ENCODE peak calls at places on chromosome 2, in four cellular contexts. One of them, this sample, is unnamed.

GRCh38 chr2:69483696-69484095 is 46.5 kb upstream of the NFU1 start:
- DNase-seq in substantia nigra: no peak
- DNase-seq in GM23338: no peak
- DNase-seq in small intestine: peak; percentile 71
- DNase-seq in this sample: no peak

GRCh38 chr2:20604401-20604911 is 46.4 kb downstream of the HS1BP3 start:
- DNase-seq in substantia nigra: no peak
- DNase-seq in GM23338: no peak
- DNase-seq in small intestine: no peak
- DNase-seq in this sample: no peak

GRCh38 chr2:188966728-188967127 is 7.4 kb upstream of the COL3A1 start:
- DNase-seq in small intestine: no peak
- DNase-seq in substantia nigra: no peak
- DNase-seq in GM23338: no peak
- DNase-seq in this sample: no peak

GRCh38 chr2:137049518-137049917 is 284.2 kb downstream of the THSD7B start:
- DNase-seq in GM23338: peak; percentile 1
- DNase-seq in small intestine: no peak
- DNase-seq in substantia nigra: no peak
- DNase-seq in this sample: no peak

GRCh38 chr2:86069091-86069685 is 36.5 kb downstream of the POLR1A start:
- DNase-seq in substantia nigra: no peak
- DNase-seq in small intestine: no peak
- DNase-seq in GM23338: no peak
- DNase-seq in this sample: peak; percentile 31

GRCh38 chr2:196513796-196514526 is 125.6 kb upstream of the CCDC150 start:
- DNase-seq in small intestine: no peak
- DNase-seq in GM23338: no peak
- DNase-seq in substantia nigra: no peak
- DNase-seq in this sample: no peak

GRCh38 chr2:131047920-131048560 is 45.2 kb downstream of the FAM168B start:
- DNase-seq in small intestine: no peak
- DNase-seq in substantia nigra: no peak
- DNase-seq in GM23338: no peak
- DNase-seq in this sample: no peak

GRCh38 chr2:26562811-26563645 is 78.1 kb downstream of the CIB4 start:
- DNase-seq in substantia nigra: no peak
- DNase-seq in small intestine: peak; percentile 7
- DNase-seq in GM23338: peak; percentile 44
- DNase-seq in this sample: peak; percentile 18

GRCh38 chr2:19312949-19313348 is 45.5 kb downstream of the OSR1 start:
- DNase-seq in substantia nigra: no peak
- DNase-seq in small intestine: no peak
- DNase-seq in GM23338: peak; percentile 60
- DNase-seq in this sample: no peak

DNA sequence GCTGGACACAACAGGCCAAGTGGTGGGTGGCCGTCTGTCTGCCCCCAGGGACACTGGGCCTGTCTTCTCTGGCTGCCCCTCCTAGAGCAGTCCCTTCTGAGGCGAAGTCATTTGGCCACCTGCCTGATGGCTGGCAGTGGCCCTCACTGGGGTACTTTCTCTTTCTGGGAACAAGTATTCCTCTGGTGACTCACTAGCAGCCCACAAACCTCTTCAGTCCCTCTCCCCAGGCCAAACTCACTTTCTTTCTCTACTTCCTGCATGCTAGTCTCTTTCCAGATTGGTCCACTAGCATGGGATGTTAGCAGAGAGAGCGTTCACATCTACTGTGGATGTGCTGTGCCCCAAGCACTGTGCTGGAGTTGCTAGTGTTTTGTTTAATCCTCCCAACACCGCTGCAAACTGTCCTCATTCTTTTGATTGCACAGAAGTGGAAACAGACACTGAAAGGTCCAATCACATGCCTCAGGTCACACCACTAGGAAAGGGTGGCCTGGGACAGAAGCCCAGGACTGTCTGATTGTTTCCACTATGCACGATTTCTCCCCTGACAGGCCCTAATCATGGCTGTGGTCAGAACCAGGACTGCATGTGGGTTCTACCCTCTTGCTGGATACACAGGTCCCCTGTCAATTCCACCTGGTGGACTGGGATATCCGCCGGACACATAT is 5.2 kb downstream of the DYSF start:
- DNase-seq in small intestine: no peak
- DNase-seq in GM23338: no peak
- DNase-seq in substantia nigra: no peak
- DNase-seq in this sample: no peak
- H3K27ac ChIP-seq in small intestine: no peak overlapping the region
- H3K27ac ChIP-seq in GM23338: no peak overlapping the region
- H3K27ac ChIP-seq in substantia nigra: no peak overlapping the region
- H3K27ac ChIP-seq in this sample: peak overlapping the region; percentile 94

GRCh38 chr2:263022-263738 is 652 bp downstream of the SH3YL1 start:
- DNase-seq in substantia nigra: no peak
- DNase-seq in GM23338: no peak
- DNase-seq in small intestine: peak; percentile 51
- DNase-seq in this sample: no peak
- H3K27ac ChIP-seq in substantia nigra: no peak overlapping the region
- H3K27ac ChIP-seq in GM23338: no peak overlapping the region
- H3K27ac ChIP-seq in small intestine: peak overlapping the region; percentile 93
- H3K27ac ChIP-seq in this sample: no peak overlapping the region

DNA sequence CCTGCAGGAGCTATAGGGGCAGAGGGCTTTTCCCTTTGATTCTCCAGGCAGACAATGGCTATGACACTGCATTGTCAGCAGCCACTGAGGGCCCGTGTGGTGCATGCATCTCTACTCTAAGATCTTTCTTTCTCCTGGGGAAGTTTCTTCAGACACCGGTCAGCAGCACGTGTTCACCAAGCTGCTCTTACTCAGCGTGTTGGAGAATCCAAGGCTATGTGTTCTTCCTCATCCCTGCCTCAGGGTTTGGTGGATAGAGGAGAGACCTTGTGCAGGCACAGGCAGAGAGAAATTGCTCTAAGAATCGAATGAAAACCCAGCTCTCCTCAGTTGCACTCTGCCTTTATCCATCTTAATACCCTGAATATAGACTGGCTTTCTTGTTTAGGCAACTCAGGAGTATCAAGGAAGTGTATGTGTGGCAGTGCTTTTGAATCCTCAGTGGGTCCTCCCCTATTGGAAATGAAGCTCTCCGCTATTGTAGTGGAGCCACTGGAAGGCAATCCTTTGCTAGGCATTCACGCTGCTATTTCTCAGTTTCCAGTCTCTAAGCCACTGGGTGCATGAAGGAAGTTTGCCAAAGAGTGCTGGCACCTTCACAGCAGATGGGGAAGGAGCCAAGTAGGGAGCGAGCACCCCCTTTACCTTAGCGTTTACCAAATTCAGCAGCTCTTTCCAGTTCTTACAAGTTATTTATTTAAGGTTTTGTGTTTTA is 86.9 kb upstream of the EML6 start:
- DNase-seq in substantia nigra: peak; percentile 4
- DNase-seq in GM23338: no peak
- DNase-seq in small intestine: no peak
- DNase-seq in this sample: no peak
- H3K27ac ChIP-seq in substantia nigra: no peak overlapping the region
- H3K27ac ChIP-seq in GM23338: no peak overlapping the region
- H3K27ac ChIP-seq in small intestine: no peak overlapping the region
- H3K27ac ChIP-seq in this sample: peak overlapping the region; percentile 79

DNA sequence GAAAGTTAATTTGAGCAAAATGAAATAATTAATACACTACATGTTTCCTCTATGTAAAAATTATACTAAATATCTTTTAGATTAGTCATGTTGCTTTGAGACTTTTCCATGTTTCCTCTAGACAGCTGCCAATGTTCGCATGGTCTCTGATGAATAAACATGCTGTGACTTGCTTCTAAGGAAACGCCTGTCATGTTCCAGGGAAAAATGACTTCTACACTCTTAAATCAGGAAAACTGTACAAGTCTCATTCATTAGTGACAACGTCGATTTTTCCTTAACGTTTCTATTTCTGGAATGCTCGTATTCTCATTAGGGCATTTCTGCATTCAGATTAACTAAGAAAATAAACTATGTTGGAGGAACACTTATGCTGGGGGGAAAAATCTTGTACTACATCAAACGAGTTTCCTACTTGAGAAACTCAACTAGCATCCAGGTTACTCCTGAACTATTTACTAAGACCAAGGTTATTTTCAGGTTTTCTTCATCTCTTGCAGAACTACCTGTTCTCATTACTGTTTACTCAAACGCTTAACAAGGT is 1.6 kb downstream of the COBLL1 start:
- DNase-seq in GM23338: no peak
- DNase-seq in small intestine: peak; percentile 35
- DNase-seq in substantia nigra: no peak
- DNase-seq in this sample: no peak
- H3K27ac ChIP-seq in GM23338: no peak overlapping the region
- H3K27ac ChIP-seq in small intestine: peak overlapping the region; percentile 91
- H3K27ac ChIP-seq in substantia nigra: peak overlapping the region; percentile 56
- H3K27ac ChIP-seq in this sample: peak overlapping the region; percentile 97

DNA sequence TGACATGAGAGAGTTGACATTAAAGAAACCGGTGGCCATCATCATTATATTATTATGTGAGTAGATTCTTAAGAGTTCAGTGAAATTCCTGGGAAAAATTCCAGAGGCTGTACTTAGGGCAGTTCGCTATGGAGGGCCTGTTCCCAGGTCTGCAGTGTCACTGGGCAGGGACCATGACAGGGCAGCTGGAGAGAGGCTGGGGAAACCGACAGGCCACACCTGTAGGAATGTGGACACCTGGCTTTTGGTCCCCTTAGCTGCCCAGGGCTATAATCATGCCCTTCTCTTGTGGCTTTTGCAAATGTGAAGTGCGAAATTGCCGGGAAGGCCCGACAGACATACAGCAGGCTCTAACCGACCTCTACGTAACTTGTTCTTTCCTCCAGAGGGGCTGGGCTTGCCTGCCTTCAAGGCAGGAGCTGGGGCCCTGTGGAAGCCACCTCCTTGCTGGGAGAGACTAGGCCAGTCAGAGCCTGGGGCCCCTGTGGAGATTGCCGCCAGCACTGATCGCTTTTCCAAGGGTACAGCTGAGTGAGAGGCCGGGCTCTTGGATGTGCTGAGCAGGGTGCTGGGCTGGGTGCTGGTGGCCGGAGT is 31.2 kb downstream of the GLI2 start:
- DNase-seq in GM23338: peak; percentile 44
- DNase-seq in small intestine: no peak
- DNase-seq in substantia nigra: no peak
- DNase-seq in this sample: no peak
- H3K27ac ChIP-seq in GM23338: peak overlapping the region; percentile 84
- H3K27ac ChIP-seq in small intestine: no peak overlapping the region
- H3K27ac ChIP-seq in substantia nigra: no peak overlapping the region
- H3K27ac ChIP-seq in this sample: peak overlapping the region; percentile 64

GRCh38 chr2:38763728-38764127 is 12.6 kb upstream of the SRSF7 start:
- DNase-seq in GM23338: no peak
- DNase-seq in substantia nigra: no peak
- DNase-seq in small intestine: no peak
- DNase-seq in this sample: no peak

GRCh38 chr2:38763226-38763625 is 12.1 kb upstream of the SRSF7 start:
- DNase-seq in small intestine: no peak
- DNase-seq in GM23338: no peak
- DNase-seq in substantia nigra: no peak
- DNase-seq in this sample: no peak

GRCh38 chr2:38765551-38765950 is 12.5 kb upstream of the GEMIN6 start:
- DNase-seq in GM23338: no peak
- DNase-seq in small intestine: no peak
- DNase-seq in substantia nigra: no peak
- DNase-seq in this sample: no peak

DNA sequence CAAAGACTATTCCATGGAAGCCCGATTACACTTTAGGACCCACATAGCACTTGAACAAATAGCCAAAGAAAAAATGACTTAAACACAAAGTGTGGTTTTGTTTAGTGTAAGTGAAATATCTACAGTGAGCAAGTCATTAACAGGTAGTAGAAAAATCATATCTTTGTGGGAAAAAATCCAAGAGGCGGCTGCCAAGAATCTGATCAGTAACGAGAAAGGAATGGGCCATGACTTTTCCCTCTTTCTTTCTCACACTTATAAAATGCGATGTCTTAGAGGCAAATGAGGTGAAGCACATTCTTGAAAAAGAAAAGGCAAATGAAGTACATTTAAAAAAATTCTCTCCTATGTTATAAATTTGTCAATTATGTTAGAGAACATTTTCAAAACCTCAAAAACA is 12.9 kb upstream of the GEMIN6 start:
- DNase-seq in small intestine: no peak
- DNase-seq in GM23338: no peak
- DNase-seq in substantia nigra: no peak
- DNase-seq in this sample: no peak
- H3K27ac ChIP-seq in small intestine: no peak overlapping the region
- H3K27ac ChIP-seq in GM23338: no peak overlapping the region
- H3K27ac ChIP-seq in substantia nigra: no peak overlapping the region
- H3K27ac ChIP-seq in this sample: no peak overlapping the region

DNA sequence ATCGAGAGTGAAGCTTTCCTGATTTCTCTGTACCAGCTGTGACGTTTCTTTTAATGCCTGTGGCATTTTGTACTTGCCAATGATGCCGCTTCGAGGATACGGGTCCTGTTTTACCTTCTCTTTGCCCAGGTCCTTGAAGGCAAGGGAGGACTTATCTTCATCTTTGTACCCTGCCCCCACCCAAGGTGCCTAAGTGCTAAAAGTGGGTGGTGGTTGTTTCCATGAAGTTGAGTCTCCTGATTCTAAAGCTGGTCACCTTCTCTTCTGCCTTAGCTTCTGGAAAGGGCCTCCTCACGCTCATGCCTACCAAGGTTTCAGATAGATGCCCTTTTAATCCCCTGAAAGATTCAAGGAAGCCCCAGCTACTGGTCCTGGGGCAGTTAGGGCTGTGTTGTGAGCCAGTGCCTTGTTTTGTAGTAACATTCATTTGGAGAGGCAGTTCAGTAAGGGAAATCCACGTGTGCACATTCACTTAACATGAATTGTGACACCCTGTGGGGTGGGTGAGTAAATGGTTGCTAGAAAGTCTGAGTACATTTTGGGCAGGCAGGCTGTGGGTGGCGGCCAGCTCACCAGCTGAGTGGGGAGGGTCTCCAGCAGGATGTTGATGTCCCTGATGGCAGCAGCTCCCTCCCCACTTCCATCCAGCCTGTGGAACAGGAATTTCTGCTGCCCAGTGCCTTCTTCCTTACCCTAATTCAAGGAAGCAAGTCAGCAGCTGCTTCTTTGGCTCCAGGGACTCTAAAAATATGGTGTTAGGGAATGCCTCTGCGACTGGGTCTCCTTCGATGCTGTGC is 6.2 kb downstream of the LBH start:
- DNase-seq in GM23338: no peak
- DNase-seq in substantia nigra: no peak
- DNase-seq in small intestine: no peak
- DNase-seq in this sample: no peak
- H3K27ac ChIP-seq in GM23338: no peak overlapping the region
- H3K27ac ChIP-seq in substantia nigra: no peak overlapping the region
- H3K27ac ChIP-seq in small intestine: no peak overlapping the region
- H3K27ac ChIP-seq in this sample: peak overlapping the region; percentile 98

GRCh38 chr2:3558205-3559014 is at the start of gene RNASEH1:
- DNase-seq in small intestine: peak; percentile 98
- DNase-seq in substantia nigra: peak; percentile 92
- DNase-seq in GM23338: peak; percentile 99
- DNase-seq in this sample: peak; percentile 99
- H3K27ac ChIP-seq in small intestine: peak within 1 kb of the TSS; percentile 85
- H3K27ac ChIP-seq in substantia nigra: peak within 1 kb of the TSS; percentile 79
- H3K27ac ChIP-seq in GM23338: peak within 1 kb of the TSS; percentile 99
- H3K27ac ChIP-seq in this sample: peak within 1 kb of the TSS; percentile 90